ENCODE peak calls at places on chromosome 1, in eight cellular contexts. T is ovary, J is WTC11, L is osteoblast, K is type B pancreatic cell, H is HFF-Myc, S is fibroblast of mammary gland, N is RWPE2. A is an unnamed sample.

GRCh38 chr1:54971317-54971791 is 9.1 kb upstream of the TMEM61 start:
- DNase-seq in T (no peak), J (no peak), L (peak), K (no peak), H (no peak), S (peak), N (no peak), A (no peak)

GRCh38 chr1:151620286-151620685 is 8.4 kb downstream of the SNX27 start:
- DNase-seq in T (no peak), J (no peak), L (no peak), K (no peak), H (no peak), S (peak), N (no peak), A (peak)

GRCh38 chr1:239389703-239390102 is 3.3 kb downstream of the CHRM3 start:
- DNase-seq in T (no peak), J (no peak), L (no peak), K (no peak), H (no peak), S (no peak), N (no peak), A (no peak)

GRCh38 chr1:94654919-94655318 is 113.4 kb upstream of the F3 start:
- DNase-seq in T (no peak), J (no peak), L (no peak), K (no peak), H (no peak), S (no peak), N (no peak), A (no peak)

GRCh38 chr1:236204043-236204442 is 61.7 kb downstream of the GPR137B start:
- DNase-seq in T (no peak), J (no peak), L (no peak), K (no peak), H (no peak), S (peak), N (no peak), A (peak)

GRCh38 chr1:20160034-20160433 is 20.9 kb downstream of the PLA2G2F start:
- DNase-seq in T (no peak), J (no peak), L (peak), K (no peak), H (no peak), S (peak), N (no peak), A (no peak)

GRCh38 chr1:53548031-53548491 is 88.9 kb downstream of the DMRTB1 start:
- DNase-seq in T (peak), J (peak), L (no peak), K (peak), H (no peak), S (no peak), N (peak), A (no peak)

GRCh38 chr1:118223426-118223825 is 38.4 kb upstream of the SPAG17 start:
- DNase-seq in T (no peak), J (peak), L (no peak), K (no peak), H (no peak), S (peak), N (no peak), A (peak)

GRCh38 chr1:111825217-111825616 is 69.5 kb downstream of the DDX20 start:
- DNase-seq in T (no peak), J (no peak), L (no peak), K (no peak), H (no peak), S (no peak), N (no peak), A (no peak)

GRCh38 chr1:61047061-61047460 is 35.3 kb upstream of the NFIA start:
- DNase-seq in T (no peak), J (no peak), L (no peak), K (no peak), H (no peak), S (no peak), N (no peak), A (no peak)

GRCh38 chr1:84504580-84505021 is 1.6 kb upstream of the SPATA1 start:
- DNase-seq in T (no peak), J (no peak), L (peak), K (no peak), H (no peak), S (peak), N (no peak), A (peak)

GRCh38 chr1:39720094-39720999 is 18.3 kb upstream of the PPIE start:
- DNase-seq in T (no peak), J (no peak), L (no peak), K (no peak), H (peak), S (peak), N (no peak), A (peak)

GRCh38 chr1:9238550-9238949 is 4.0 kb downstream of the H6PD start:
- DNase-seq in T (no peak), J (no peak), L (no peak), K (no peak), H (no peak), S (peak), N (no peak), A (no peak)

GRCh38 chr1:159838715-159839114 is 12.0 kb downstream of the SLAMF8 start:
- DNase-seq in T (no peak), J (no peak), L (no peak), K (no peak), H (no peak), S (no peak), N (no peak), A (no peak)

GRCh38 chr1:84152649-84153056 is 8.6 kb downstream of the PRKACB start:
- DNase-seq in T (no peak), J (no peak), L (no peak), K (no peak), H (no peak), S (no peak), N (no peak), A (no peak)

GRCh38 chr1:230303069-230303468 is 123.1 kb downstream of the PGBD5 start:
- DNase-seq in T (no peak), J (no peak), L (peak), K (no peak), H (no peak), S (peak), N (no peak), A (no peak)

GRCh38 chr1:156517746-156518145 is 17.2 kb upstream of the MEF2D start:
- DNase-seq in T (no peak), J (no peak), L (no peak), K (no peak), H (no peak), S (peak), N (no peak), A (no peak)

GRCh38 chr1:21742578-21742977 is 40.4 kb downstream of the USP48 start:
- DNase-seq in T (no peak), J (no peak), L (no peak), K (no peak), H (no peak), S (no peak), N (no peak), A (no peak)

GRCh38 chr1:85200870-85201339 is at the start of gene SYDE2:
- DNase-seq in T (peak), J (peak), L (peak), K (peak), H (peak), S (peak), N (peak), A (peak)

GRCh38 chr1:16218674-16219071 is 6.2 kb upstream of the ARHGEF19 start:
- DNase-seq in T (no peak), J (no peak), L (peak), K (no peak), H (no peak), S (no peak), N (no peak), A (no peak)

GRCh38 chr1:204072951-204073836 is at the start of gene SOX13:
- DNase-seq in T (peak), J (peak), L (peak), K (no peak), H (no peak), S (peak), N (peak), A (peak)

GRCh38 chr1:69499203-69499803 is 68.4 kb upstream of the LRRC7 start:
- DNase-seq in T (no peak), J (no peak), L (no peak), K (no peak), H (no peak), S (no peak), N (no peak), A (no peak)

GRCh38 chr1:203840208-203840808 is 21.1 kb upstream of the SNRPE start:
- DNase-seq in T (no peak), J (no peak), L (no peak), K (no peak), H (no peak), S (no peak), N (no peak), A (no peak)

GRCh38 chr1:55689800-55690199 is 474.6 kb upstream of the USP24 start:
- DNase-seq in T (no peak), J (no peak), L (no peak), K (no peak), H (no peak), S (no peak), N (no peak), A (no peak)

GRCh38 chr1:207002731-207003146 is 29.8 kb downstream of the C1orf116 start:
- DNase-seq in T (no peak), J (no peak), L (no peak), K (no peak), H (peak), S (no peak), N (no peak), A (no peak)

GRCh38 chr1:983736-984475 is 2.0 kb upstream of the PERM1 start:
- DNase-seq in T (peak), J (peak), L (peak), K (no peak), H (no peak), S (no peak), N (no peak), A (no peak)

GRCh38 chr1:7771673-7772299 is 690 bp downstream of the VAMP3 start:
- DNase-seq in T (no peak), J (no peak), L (peak), K (no peak), H (no peak), S (peak), N (no peak), A (peak)

GRCh38 chr1:203051841-203052324 is 25.6 kb downstream of the PPFIA4 start:
- DNase-seq in T (no peak), J (no peak), L (peak), K (no peak), H (no peak), S (no peak), N (no peak), A (no peak)

GRCh38 chr1:23402286-23403037 is 22.1 kb downstream of the TCEA3 start:
- DNase-seq in T (no peak), J (no peak), L (no peak), K (no peak), H (no peak), S (no peak), N (no peak), A (no peak)

GRCh38 chr1:222817529-222817928 is 2.7 kb downstream of the DISP1 start:
- DNase-seq in T (no peak), J (no peak), L (peak), K (no peak), H (peak), S (peak), N (no peak), A (peak)

GRCh38 chr1:55421317-55421716 is 206.2 kb upstream of the USP24 start:
- DNase-seq in T (no peak), J (no peak), L (no peak), K (no peak), H (no peak), S (peak), N (no peak), A (no peak)

GRCh38 chr1:229454056-229454455 is 20.2 kb upstream of the ACTA1 start:
- DNase-seq in T (peak), J (peak), L (no peak), K (no peak), H (no peak), S (no peak), N (no peak), A (no peak)

GRCh38 chr1:156627313-156627880 is 8.2 kb downstream of the HAPLN2 start:
- DNase-seq in T (no peak), J (peak), L (peak), K (no peak), H (no peak), S (peak), N (no peak), A (peak)

GRCh38 chr1:59696421-59697115 is 118.2 kb upstream of the HOOK1 start:
- DNase-seq in T (no peak), J (no peak), L (no peak), K (no peak), H (no peak), S (no peak), N (no peak), A (no peak)

GRCh38 chr1:44249543-44249942 is 36.3 kb downstream of the DMAP1 start:
- DNase-seq in T (peak), J (peak), L (no peak), K (no peak), H (no peak), S (peak), N (no peak), A (peak)
- TF ChIP-seq CTCF in T (no peak), J (no peak), L (no peak), K (peak), H (no peak), S (no peak), N (no peak), A (no peak)

DNA sequence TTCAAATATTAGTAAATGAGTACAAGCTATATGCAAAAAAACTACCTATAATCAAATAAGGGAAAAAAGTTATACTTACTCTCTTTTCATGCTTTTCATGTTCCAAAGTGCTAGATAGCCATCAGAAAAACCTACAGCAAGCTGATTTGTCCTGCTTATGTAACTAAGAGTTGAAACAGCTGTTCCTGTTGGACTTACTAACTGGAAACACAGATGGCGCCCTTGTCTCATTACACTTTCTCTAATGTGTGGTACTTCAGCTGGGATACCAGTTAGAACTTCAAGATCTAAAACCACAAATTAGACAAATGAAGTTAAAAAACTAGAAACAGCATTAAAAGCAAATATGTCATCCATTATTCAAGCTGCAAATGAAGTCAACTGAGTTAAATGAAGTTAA is 24.3 kb downstream of the AHCTF1 start:
- DNase-seq in T (no peak), J (no peak), L (no peak), K (no peak), H (no peak), S (peak), N (no peak), A (peak)
- TF ChIP-seq CTCF in T (no peak), J (no peak), L (peak), K (peak), H (no peak), S (peak), N (peak), A (peak)

GRCh38 chr1:34419662-34420061 is 243.0 kb downstream of the C1orf94 start:
- DNase-seq in T (no peak), J (peak), L (no peak), K (no peak), H (peak), S (no peak), N (no peak), A (no peak)
- TF ChIP-seq CTCF in T (no peak), J (no peak), L (no peak), K (no peak), H (peak), S (no peak), N (peak), A (no peak)

DNA sequence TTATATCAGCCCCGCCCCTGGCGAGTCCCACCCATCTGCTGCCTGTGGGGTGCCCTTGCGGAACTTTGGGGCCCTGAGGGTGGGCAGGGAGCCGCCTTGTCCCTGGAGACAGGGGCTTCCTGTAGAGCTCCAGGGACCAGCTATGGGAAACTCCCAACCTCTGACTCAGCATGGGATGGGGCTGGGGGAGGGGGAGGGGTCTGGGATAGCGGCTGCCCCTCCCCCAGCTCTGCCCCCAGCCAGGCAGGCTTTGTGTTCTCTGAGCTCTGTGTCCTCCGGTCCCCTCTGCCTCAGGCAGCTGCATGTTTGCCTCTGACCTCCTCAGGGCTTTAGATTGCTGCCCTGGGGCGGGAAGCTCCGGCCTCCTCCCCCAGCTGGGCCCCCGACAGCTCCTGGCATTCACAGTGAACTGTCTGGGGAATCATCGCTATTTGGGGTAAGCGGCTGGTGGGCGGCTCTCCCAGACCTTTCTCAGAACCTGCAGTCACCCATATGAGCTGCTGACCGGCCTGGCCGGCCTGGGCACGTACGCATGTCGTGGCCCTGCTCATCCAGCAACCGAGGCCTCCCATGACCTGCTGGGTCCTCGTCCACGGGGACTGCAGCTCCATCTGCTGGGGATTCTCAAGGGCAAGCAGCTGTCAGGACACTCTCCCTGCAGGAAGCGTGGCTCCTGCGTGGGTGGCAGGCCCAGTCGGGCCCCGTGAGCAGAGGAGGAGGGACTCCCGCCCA is 17.1 kb downstream of the ARHGEF16 start:
- DNase-seq in T (peak), J (peak), L (peak), K (no peak), H (no peak), S (peak), N (no peak), A (peak)
- TF ChIP-seq CTCF in T (no peak), J (no peak), L (peak), K (peak), H (peak), S (peak), N (peak), A (peak)

GRCh38 chr1:155207578-155208405 is at the start of gene THBS3:
- DNase-seq in T (peak), J (no peak), L (peak), K (no peak), H (no peak), S (no peak), N (no peak), A (peak)

GRCh38 chr1:155209373-155209721 is 852 bp downstream of the MTX1 start:
- DNase-seq in T (no peak), J (no peak), L (peak), K (no peak), H (no peak), S (no peak), N (no peak), A (no peak)

GRCh38 chr1:155208406-155208655 is 164 bp upstream of the MTX1 start:
- DNase-seq in T (no peak), J (no peak), L (peak), K (no peak), H (peak), S (no peak), N (no peak), A (no peak)

GRCh38 chr1:155210304-155210703 is 1.8 kb downstream of the MTX1 start:
- DNase-seq in T (no peak), J (no peak), L (peak), K (no peak), H (no peak), S (no peak), N (no peak), A (no peak)

DNA sequence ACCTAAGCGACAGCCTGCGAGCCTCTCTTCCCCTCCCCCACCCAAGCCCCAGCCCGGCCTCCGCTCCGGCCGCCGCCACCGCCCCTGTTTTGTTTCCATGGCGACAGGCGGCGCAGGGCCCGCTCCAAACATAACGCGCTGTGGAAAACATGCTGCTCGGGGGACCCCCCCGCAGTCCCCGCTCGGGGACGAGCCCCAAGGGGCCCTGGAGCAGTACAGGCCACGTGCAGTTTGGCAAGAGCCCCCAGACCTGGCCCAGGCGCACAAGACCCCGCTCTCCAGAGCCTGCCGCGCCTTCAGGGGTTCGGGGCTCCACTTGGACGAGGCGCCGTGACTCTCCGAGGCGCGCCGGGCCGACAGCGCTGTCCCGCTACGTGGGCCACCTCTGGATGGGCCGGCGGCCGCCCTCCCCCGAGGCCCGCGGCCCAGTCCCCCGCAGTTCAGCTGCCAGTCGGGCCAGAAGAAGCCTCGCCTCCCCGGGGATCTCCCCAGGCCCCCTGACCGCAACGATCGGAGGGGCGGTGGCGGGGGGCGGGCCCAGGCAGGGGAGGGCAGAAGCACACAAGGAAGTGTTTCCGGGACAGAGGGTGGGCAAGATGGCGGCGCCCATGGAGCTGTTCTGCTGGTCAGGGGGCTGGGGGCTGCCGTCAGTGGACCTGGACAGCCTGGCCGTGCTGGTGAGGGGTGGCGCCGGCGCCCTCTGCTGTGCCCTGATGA is at the start of gene MTX1:
- DNase-seq in T (peak), J (peak), L (peak), K (peak), H (no peak), S (peak), N (no peak), A (peak)
- TF ChIP-seq CTCF in T (no peak), J (no peak), L (no peak), K (no peak), H (no peak), S (no peak), N (no peak), A (no peak)

GRCh38 chr1:47709302-47710074 is 271.6 kb downstream of the FOXD2 start:
- DNase-seq in T (no peak), J (peak), L (peak), K (no peak), H (no peak), S (no peak), N (no peak), A (no peak)
- TF ChIP-seq CTCF in T (no peak), J (no peak), L (peak), K (peak), H (peak), S (no peak), N (no peak), A (peak)

GRCh38 chr1:25198731-25199231 is 33.5 kb downstream of the SYF2 start:
- DNase-seq in T (no peak), J (no peak), L (peak), K (no peak), H (no peak), S (no peak), N (no peak), A (no peak)
- TF ChIP-seq CTCF in T (no peak), J (no peak), L (peak), K (peak), H (no peak), S (no peak), N (no peak), A (no peak)

GRCh38 chr1:52368383-52369172 is 2.6 kb upstream of the CC2D1B start:
- DNase-seq in T (peak), J (peak), L (peak), K (no peak), H (no peak), S (peak), N (no peak), A (peak)
- TF ChIP-seq CTCF in T (no peak), J (no peak), L (no peak), K (peak), H (no peak), S (no peak), N (peak), A (peak)